ENCODE peak calls at places on chromosomes 11 and 22, in four cellular contexts. One of them, this sample, is unnamed.

GRCh38 chr11:28616566-28616965 is 508.4 kb downstream of the METTL15 start:
- DNase-seq in amygdala: no peak
- DNase-seq in iPS-NIHi11: no peak
- DNase-seq in fibroblast of lung: peak
- DNase-seq in this sample: no peak

GRCh38 chr11:64263021-64263946 is 12.0 kb downstream of the PLCB3 start:
- DNase-seq in fibroblast of lung: peak
- DNase-seq in iPS-NIHi11: peak
- DNase-seq in amygdala: no peak
- DNase-seq in this sample: peak

GRCh38 chr22:44368611-44369010 is 55.9 kb upstream of the SHISAL1 start:
- DNase-seq in iPS-NIHi11: no peak
- DNase-seq in amygdala: no peak
- DNase-seq in fibroblast of lung: no peak
- DNase-seq in this sample: no peak

GRCh38 chr11:819129-819931 is 616 bp downstream of the PNPLA2 start:
- DNase-seq in amygdala: peak
- DNase-seq in fibroblast of lung: peak
- DNase-seq in iPS-NIHi11: peak
- DNase-seq in this sample: peak

GRCh38 chr11:122808494-122808893 is 29.8 kb upstream of the CRTAM start:
- DNase-seq in fibroblast of lung: peak
- DNase-seq in iPS-NIHi11: no peak
- DNase-seq in amygdala: no peak
- DNase-seq in this sample: no peak

GRCh38 chr22:26589367-26589844 is 526 bp downstream of the TPST2 start:
- DNase-seq in amygdala: no peak
- DNase-seq in iPS-NIHi11: no peak
- DNase-seq in fibroblast of lung: peak
- DNase-seq in this sample: no peak

GRCh38 chr11:118221419-118221818 is 3.4 kb downstream of the JAML start:
- DNase-seq in fibroblast of lung: no peak
- DNase-seq in amygdala: no peak
- DNase-seq in iPS-NIHi11: no peak
- DNase-seq in this sample: no peak

GRCh38 chr11:68956142-68956541 is 24.6 kb downstream of the MRGPRD start:
- DNase-seq in iPS-NIHi11: peak
- DNase-seq in amygdala: no peak
- DNase-seq in fibroblast of lung: no peak
- DNase-seq in this sample: peak

GRCh38 chr11:20536784-20537183 is 62.6 kb upstream of the SLC6A5 start:
- DNase-seq in iPS-NIHi11: no peak
- DNase-seq in fibroblast of lung: no peak
- DNase-seq in amygdala: no peak
- DNase-seq in this sample: no peak

GRCh38 chr11:69215216-69215615 is 59.5 kb downstream of the SMIM38 start:
- DNase-seq in fibroblast of lung: no peak
- DNase-seq in amygdala: no peak
- DNase-seq in iPS-NIHi11: no peak
- DNase-seq in this sample: peak

GRCh38 chr11:34053161-34053686 is 1.7 kb downstream of the CAPRIN1 start:
- DNase-seq in amygdala: peak
- DNase-seq in iPS-NIHi11: peak
- DNase-seq in fibroblast of lung: peak
- DNase-seq in this sample: peak

GRCh38 chr11:90220391-90220790 is 2.5 kb downstream of the CHORDC1 start:
- DNase-seq in iPS-NIHi11: no peak
- DNase-seq in amygdala: no peak
- DNase-seq in fibroblast of lung: peak
- DNase-seq in this sample: no peak

GRCh38 chr11:118623291-118623655 is 15.9 kb downstream of the PHLDB1 start:
- DNase-seq in iPS-NIHi11: no peak
- DNase-seq in fibroblast of lung: peak
- DNase-seq in amygdala: no peak
- DNase-seq in this sample: no peak

GRCh38 chr11:65613091-65613928 is 711 bp downstream of the MAP3K11 start:
- DNase-seq in fibroblast of lung: no peak
- DNase-seq in amygdala: no peak
- DNase-seq in iPS-NIHi11: no peak
- DNase-seq in this sample: no peak

GRCh38 chr22:27752141-27752540 is 49.4 kb downstream of the MN1 start:
- DNase-seq in amygdala: no peak
- DNase-seq in fibroblast of lung: no peak
- DNase-seq in iPS-NIHi11: no peak
- DNase-seq in this sample: no peak

GRCh38 chr11:45285931-45286632 is at the start of gene SYT13:
- DNase-seq in fibroblast of lung: peak
- DNase-seq in iPS-NIHi11: peak
- DNase-seq in amygdala: peak
- DNase-seq in this sample: peak

GRCh38 chr11:92111291-92111690 is 113.3 kb upstream of the FAT3 start:
- DNase-seq in fibroblast of lung: no peak
- DNase-seq in iPS-NIHi11: no peak
- DNase-seq in amygdala: no peak
- DNase-seq in this sample: no peak

GRCh38 chr22:23591846-23592245 is 11.8 kb upstream of the IGLL1 start:
- DNase-seq in amygdala: no peak
- DNase-seq in fibroblast of lung: no peak
- DNase-seq in iPS-NIHi11: no peak
- DNase-seq in this sample: no peak

GRCh38 chr11:69051381-69052342 is 2.9 kb downstream of the TPCN2 start:
- DNase-seq in iPS-NIHi11: no peak
- DNase-seq in amygdala: no peak
- DNase-seq in fibroblast of lung: no peak
- DNase-seq in this sample: no peak

GRCh38 chr22:49764151-49764581 is 63.5 kb downstream of the BRD1 start:
- DNase-seq in iPS-NIHi11: peak
- DNase-seq in amygdala: no peak
- DNase-seq in fibroblast of lung: no peak
- DNase-seq in this sample: peak

GRCh38 chr11:102283088-102283487 is 34.2 kb upstream of the BIRC3 start:
- DNase-seq in amygdala: no peak
- DNase-seq in fibroblast of lung: peak
- DNase-seq in iPS-NIHi11: no peak
- DNase-seq in this sample: no peak

GRCh38 chr11:105042178-105042577 is 3.0 kb downstream of the CARD16 start:
- DNase-seq in amygdala: no peak
- DNase-seq in iPS-NIHi11: no peak
- DNase-seq in fibroblast of lung: no peak
- DNase-seq in this sample: no peak

GRCh38 chr11:69232821-69233760 is 60.9 kb upstream of the MYEOV start:
- DNase-seq in fibroblast of lung: no peak
- DNase-seq in amygdala: no peak
- DNase-seq in iPS-NIHi11: no peak
- DNase-seq in this sample: peak

GRCh38 chr11:76263166-76263565 is 56.9 kb upstream of the WNT11 start:
- DNase-seq in iPS-NIHi11: no peak
- DNase-seq in fibroblast of lung: no peak
- DNase-seq in amygdala: no peak
- DNase-seq in this sample: no peak

GRCh38 chr11:61279934-61280656 is 15.0 kb downstream of the VWCE start:
- DNase-seq in iPS-NIHi11: no peak
- DNase-seq in fibroblast of lung: peak
- DNase-seq in amygdala: no peak
- DNase-seq in this sample: no peak

GRCh38 chr22:37203354-37204044 is 8.8 kb downstream of the SSTR3 start:
- DNase-seq in fibroblast of lung: no peak
- DNase-seq in iPS-NIHi11: no peak
- DNase-seq in amygdala: no peak
- DNase-seq in this sample: no peak

GRCh38 chr11:34480339-34480738 is 33.3 kb downstream of the ELF5 start:
- DNase-seq in iPS-NIHi11: no peak
- DNase-seq in amygdala: no peak
- DNase-seq in fibroblast of lung: peak
- DNase-seq in this sample: no peak

GRCh38 chr11:103624708-103625623 is 411.5 kb upstream of the DDI1 start:
- DNase-seq in fibroblast of lung: peak
- DNase-seq in iPS-NIHi11: peak
- DNase-seq in amygdala: no peak
- DNase-seq in this sample: no peak

GRCh38 chr11:72561856-72562255 is 112.4 kb downstream of the PDE2A start:
- DNase-seq in fibroblast of lung: peak
- DNase-seq in amygdala: no peak
- DNase-seq in iPS-NIHi11: no peak
- DNase-seq in this sample: peak